ENCODE peak calls at places on chromosomes 3 and 15, in ten cellular contexts. S is endothelial cell; T is foreskin fibroblast; M is CD8-positive, alpha-beta T cell; C is nephron progenitor cell; E is WERI-Rb-1; L is HFFc6; Z is HL-60; J is tibial nerve; B is stomach. D is an unnamed sample.

GRCh38 chr15:99481831-99482230 is 84.0 kb upstream of the MEF2A start:
- DNase-seq in S (no peak), T (no peak), M (no peak), C (no peak), E (no peak), L (no peak), Z (no peak), J (no peak), B (no peak), D (no peak)

GRCh38 chr3:151377768-151378385 is 6.7 kb downstream of the P2RY12 start:
- DNase-seq in S (no peak), T (no peak), M (no peak), C (no peak), E (no peak), L (no peak), Z (no peak), J (no peak), B (no peak), D (no peak)

GRCh38 chr3:11198070-11198469 is 43.8 kb downstream of the HRH1 start:
- DNase-seq in S (no peak), T (no peak), M (no peak), C (no peak), E (no peak), L (no peak), Z (no peak), J (no peak), B (no peak), D (no peak)

GRCh38 chr3:147313513-147313912 is 92.8 kb downstream of the ZIC4 start:
- DNase-seq in S (no peak), T (no peak), M (no peak), C (no peak), E (no peak), L (no peak), Z (no peak), J (no peak), B (no peak), D (no peak)

GRCh38 chr3:55486101-55486856 is 827 bp downstream of the WNT5A start:
- DNase-seq in S (peak; percentile 50), T (peak; percentile 82), M (no peak), C (peak; percentile 79), E (peak; percentile 53), L (peak; percentile 58), Z (no peak), J (peak; percentile 51), B (peak; percentile 63), D (peak; percentile 86)

GRCh38 chr3:65483475-65483874 is 555.2 kb downstream of the MAGI1 start:
- DNase-seq in S (peak; percentile 8), T (peak; percentile 5), M (no peak), C (no peak), E (no peak), L (no peak), Z (no peak), J (peak; percentile 28), B (peak; percentile 81), D (peak; percentile 53)

GRCh38 chr3:51794202-51794601 is 15.2 kb upstream of the IQCF6 start:
- DNase-seq in S (no peak), T (no peak), M (no peak), C (no peak), E (no peak), L (no peak), Z (no peak), J (no peak), B (no peak), D (no peak)

GRCh38 chr3:135224963-135225362 is 429.9 kb downstream of the EPHB1 start:
- DNase-seq in S (no peak), T (no peak), M (no peak), C (peak; percentile 10), E (peak; percentile 78), L (no peak), Z (no peak), J (no peak), B (no peak), D (no peak)

GRCh38 chr3:10816019-10816862 is at the start of gene SLC6A11:
- DNase-seq in S (peak; percentile 36), T (no peak), M (no peak), C (peak; percentile 71), E (peak; percentile 46), L (no peak), Z (no peak), J (no peak), B (no peak), D (no peak)

GRCh38 chr3:189900578-189900977 is 220.1 kb downstream of the P3H2 start:
- DNase-seq in S (no peak), T (no peak), M (no peak), C (no peak), E (no peak), L (no peak), Z (no peak), J (no peak), B (no peak), D (no peak)

GRCh38 chr3:32593903-32594525 is 23.4 kb upstream of the DYNC1LI1 start:
- DNase-seq in S (no peak), T (peak; percentile 29), M (no peak), C (no peak), E (no peak), L (peak; percentile 26), Z (no peak), J (no peak), B (no peak), D (peak; percentile 56)

GRCh38 chr3:197183582-197183981 is 114.8 kb downstream of the DLG1 start:
- DNase-seq in S (no peak), T (no peak), M (no peak), C (no peak), E (no peak), L (no peak), Z (no peak), J (no peak), B (no peak), D (no peak)

DNA sequence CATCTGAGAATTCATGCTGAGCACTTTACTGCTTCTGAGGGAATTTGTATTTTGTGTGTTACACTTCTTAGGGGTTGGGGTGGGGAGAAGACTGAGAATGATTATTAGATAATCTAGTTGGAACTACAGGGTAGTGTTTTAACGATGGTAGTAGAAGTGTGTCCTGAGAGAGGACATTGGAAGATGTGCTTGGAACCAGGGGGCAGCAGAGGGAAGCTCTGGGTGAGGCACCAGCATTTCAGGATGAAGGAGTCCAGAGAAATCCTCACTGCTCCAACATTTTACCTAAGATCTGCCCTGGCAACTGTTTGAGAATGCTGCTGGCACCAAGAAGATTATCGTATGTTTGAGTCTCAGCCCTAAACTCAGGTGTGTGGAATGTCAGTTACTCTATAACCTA is 145.5 kb downstream of the SQOR start:
- DNase-seq in S (no peak), T (no peak), M (no peak), C (no peak), E (no peak), L (no peak), Z (no peak), J (no peak), B (no peak), D (no peak)
- TF ChIP-seq CTCF in S (no peak), T (no peak), M (no peak), C (no peak), E (peak; percentile 41), L (no peak), Z (no peak), J (no peak), B (no peak), D (no peak)

DNA sequence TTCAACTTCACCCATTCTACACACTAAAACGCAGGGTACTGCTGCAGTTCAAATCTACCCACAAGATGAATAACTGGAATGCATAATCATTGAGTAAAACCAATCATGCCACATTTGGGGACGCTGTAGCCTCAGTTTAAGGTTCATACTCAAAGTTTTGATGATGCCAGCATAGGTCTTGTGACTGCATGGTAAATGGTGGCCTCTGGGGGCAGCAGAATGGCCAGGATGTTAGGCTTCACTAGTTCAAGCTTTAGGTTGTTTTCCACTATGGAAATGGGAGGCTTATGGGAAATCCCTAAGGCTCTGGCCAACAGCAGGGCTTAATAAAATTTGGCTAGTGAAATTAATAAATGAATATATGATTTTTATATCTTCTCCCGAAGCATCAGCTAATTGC is 104.3 kb upstream of the TSC22D2 start:
- DNase-seq in S (peak; percentile 11), T (no peak), M (no peak), C (no peak), E (peak; percentile 42), L (no peak), Z (no peak), J (no peak), B (no peak), D (no peak)
- TF ChIP-seq CTCF in S (peak; percentile 40), T (peak; percentile 14), M (peak; percentile 34), C (peak; percentile 26), E (peak; percentile 54), L (peak; percentile 33), Z (no peak), J (no peak), B (no peak), D (peak; percentile 29)

GRCh38 chr3:170732660-170733245 is 137.2 kb downstream of the RPL22L1 start:
- DNase-seq in S (no peak), T (no peak), M (no peak), C (no peak), E (no peak), L (no peak), Z (no peak), J (no peak), B (no peak), D (no peak)
- TF ChIP-seq CTCF in S (no peak), T (no peak), M (no peak), C (no peak), E (no peak), L (no peak), Z (no peak), J (no peak), B (no peak), D (no peak)

GRCh38 chr15:38150794-38151193 is 101.8 kb upstream of the SPRED1 start:
- DNase-seq in S (no peak), T (no peak), M (no peak), C (no peak), E (no peak), L (no peak), Z (no peak), J (no peak), B (no peak), D (no peak)

GRCh38 chr15:38154837-38155236 is 97.8 kb upstream of the SPRED1 start:
- DNase-seq in S (no peak), T (no peak), M (no peak), C (no peak), E (no peak), L (no peak), Z (no peak), J (no peak), B (no peak), D (no peak)

GRCh38 chr15:38148476-38148875 is 104.2 kb upstream of the SPRED1 start:
- DNase-seq in S (no peak), T (no peak), M (no peak), C (no peak), E (no peak), L (no peak), Z (no peak), J (no peak), B (no peak), D (no peak)

GRCh38 chr15:38149315-38149714 is 103.3 kb upstream of the SPRED1 start:
- DNase-seq in S (no peak), T (no peak), M (no peak), C (no peak), E (no peak), L (no peak), Z (no peak), J (no peak), B (no peak), D (no peak)

DNA sequence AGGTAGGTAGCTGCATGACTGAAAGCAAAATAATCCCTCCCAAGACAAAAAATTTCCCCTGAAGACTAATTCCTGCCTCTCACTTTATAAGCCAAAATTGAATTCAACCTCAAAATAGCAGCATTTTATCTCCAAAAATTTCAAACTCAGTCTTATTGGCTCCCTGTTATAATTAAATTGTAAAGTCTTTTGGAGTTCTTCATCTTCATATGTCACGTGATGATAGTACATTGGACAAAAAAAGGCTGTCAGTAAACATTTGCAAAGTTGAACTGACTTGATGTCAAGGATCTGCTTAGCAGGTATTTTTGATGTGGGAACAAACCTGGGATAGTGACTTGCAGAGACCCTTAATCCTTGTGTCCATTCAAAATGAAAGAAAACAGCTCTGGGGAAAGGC is 98.4 kb upstream of the SPRED1 start:
- DNase-seq in S (no peak), T (no peak), M (no peak), C (no peak), E (no peak), L (no peak), Z (no peak), J (no peak), B (no peak), D (no peak)
- TF ChIP-seq CTCF in S (no peak), T (no peak), M (no peak), C (no peak), E (no peak), L (no peak), Z (no peak), J (no peak), B (no peak), D (no peak)

D was measured in choroid plexus epithelial cell.